ENCODE peak calls at places on chromosomes 7 and 10, in seven cellular contexts. One of them, this sample, is unnamed. For H3K9me3 and H3K4me1, the result is how much of the 10 kb centered on the place peaks cover.

GRCh38 chr7:120805636-120806388 is 52.1 kb downstream of the TSPAN12 start:
- DNase-seq in tibial artery: peak
- DNase-seq in psoas muscle: no peak
- DNase-seq in PC-9: peak
- DNase-seq in DND-41: peak
- DNase-seq in A549: peak
- DNase-seq in lower lobe of right lung: no peak
- DNase-seq in this sample: peak

GRCh38 chr10:63142136-63142535 is 9.0 kb downstream of the NRBF2 start:
- DNase-seq in tibial artery: no peak
- DNase-seq in psoas muscle: no peak
- DNase-seq in PC-9: no peak
- DNase-seq in DND-41: no peak
- DNase-seq in A549: no peak
- DNase-seq in lower lobe of right lung: no peak
- DNase-seq in this sample: no peak

GRCh38 chr7:128102490-128103291 is 71.5 kb upstream of the LRRC4 start:
- DNase-seq in tibial artery: no peak
- DNase-seq in psoas muscle: peak
- DNase-seq in PC-9: no peak
- DNase-seq in DND-41: no peak
- DNase-seq in A549: no peak
- DNase-seq in lower lobe of right lung: peak
- DNase-seq in this sample: no peak

GRCh38 chr10:52347327-52347667 is 33.2 kb downstream of the DKK1 start:
- DNase-seq in tibial artery: no peak
- DNase-seq in psoas muscle: peak
- DNase-seq in PC-9: no peak
- DNase-seq in DND-41: no peak
- DNase-seq in A549: no peak
- DNase-seq in lower lobe of right lung: no peak
- DNase-seq in this sample: no peak

GRCh38 chr7:107147464-107148214 is 21.2 kb upstream of the HBP1 start:
- DNase-seq in tibial artery: no peak
- DNase-seq in psoas muscle: no peak
- DNase-seq in PC-9: peak
- DNase-seq in DND-41: peak
- DNase-seq in A549: peak
- DNase-seq in lower lobe of right lung: no peak
- DNase-seq in this sample: no peak

GRCh38 chr7:127979728-127980126 is 51.5 kb downstream of the LRRC4 start:
- DNase-seq in tibial artery: no peak
- DNase-seq in psoas muscle: no peak
- DNase-seq in PC-9: no peak
- DNase-seq in DND-41: no peak
- DNase-seq in A549: no peak
- DNase-seq in lower lobe of right lung: no peak
- DNase-seq in this sample: no peak

GRCh38 chr10:79378383-79378646 is 31.0 kb downstream of the PPIF start:
- DNase-seq in tibial artery: no peak
- DNase-seq in psoas muscle: no peak
- DNase-seq in PC-9: no peak
- DNase-seq in DND-41: no peak
- DNase-seq in A549: no peak
- DNase-seq in lower lobe of right lung: no peak
- DNase-seq in this sample: no peak

GRCh38 chr10:133028956-133029355 is 58.8 kb upstream of the ADGRA1 start:
- DNase-seq in tibial artery: no peak
- DNase-seq in psoas muscle: no peak
- DNase-seq in PC-9: no peak
- DNase-seq in DND-41: no peak
- DNase-seq in A549: no peak
- DNase-seq in lower lobe of right lung: no peak
- DNase-seq in this sample: no peak

GRCh38 chr10:111211756-111212155 is 134.9 kb downstream of the ADRA2A start:
- DNase-seq in tibial artery: no peak
- DNase-seq in psoas muscle: no peak
- DNase-seq in PC-9: no peak
- DNase-seq in DND-41: no peak
- DNase-seq in A549: no peak
- DNase-seq in lower lobe of right lung: no peak
- DNase-seq in this sample: no peak

GRCh38 chr10:23095966-23096813 is 811 bp downstream of the MSRB2 start:
- DNase-seq in tibial artery: peak
- DNase-seq in psoas muscle: peak
- DNase-seq in PC-9: peak
- DNase-seq in DND-41: peak
- DNase-seq in A549: peak
- DNase-seq in lower lobe of right lung: peak
- DNase-seq in this sample: peak

GRCh38 chr7:77655836-77656455 is 40.3 kb upstream of the RSBN1L start:
- DNase-seq in tibial artery: no peak
- DNase-seq in psoas muscle: no peak
- DNase-seq in PC-9: no peak
- DNase-seq in DND-41: no peak
- DNase-seq in A549: no peak
- DNase-seq in lower lobe of right lung: no peak
- DNase-seq in this sample: no peak

GRCh38 chr7:143367972-143368371 is 5.5 kb upstream of the FAM131B start:
- DNase-seq in tibial artery: no peak
- DNase-seq in psoas muscle: no peak
- DNase-seq in PC-9: peak
- DNase-seq in DND-41: no peak
- DNase-seq in A549: no peak
- DNase-seq in lower lobe of right lung: no peak
- DNase-seq in this sample: no peak

GRCh38 chr10:77837925-77838595 is 88.5 kb downstream of the DLG5 start:
- DNase-seq in tibial artery: no peak
- DNase-seq in psoas muscle: no peak
- DNase-seq in PC-9: no peak
- DNase-seq in DND-41: no peak
- DNase-seq in A549: no peak
- DNase-seq in lower lobe of right lung: no peak
- DNase-seq in this sample: no peak
- H3K9me3 ChIP-seq in tibial artery: under half
- H3K9me3 ChIP-seq in psoas muscle: under half
- H3K9me3 ChIP-seq in PC-9: under half
- H3K9me3 ChIP-seq in DND-41: under half
- H3K9me3 ChIP-seq in A549: under half
- H3K9me3 ChIP-seq in lower lobe of right lung: under half
- H3K9me3 ChIP-seq in this sample: under half

GRCh38 chr7:106064836-106065559 is 47.1 kb downstream of the SYPL1 start:
- DNase-seq in tibial artery: peak
- DNase-seq in psoas muscle: peak
- DNase-seq in PC-9: peak
- DNase-seq in DND-41: no peak
- DNase-seq in A549: peak
- DNase-seq in lower lobe of right lung: peak
- DNase-seq in this sample: no peak
- H3K4me1 ChIP-seq in tibial artery: under half
- H3K4me1 ChIP-seq in psoas muscle: under half
- H3K4me1 ChIP-seq in PC-9: half or more
- H3K4me1 ChIP-seq in DND-41: under half
- H3K4me1 ChIP-seq in A549: under half
- H3K4me1 ChIP-seq in lower lobe of right lung: under half
- H3K4me1 ChIP-seq in this sample: under half

GRCh38 chr10:4450981-4451501 is 375.0 kb upstream of the AKR1E2 start:
- DNase-seq in tibial artery: no peak
- DNase-seq in psoas muscle: no peak
- DNase-seq in PC-9: peak
- DNase-seq in DND-41: peak
- DNase-seq in A549: no peak
- DNase-seq in lower lobe of right lung: no peak
- DNase-seq in this sample: no peak
- H3K4me3 ChIP-seq in tibial artery: no peak
- H3K4me3 ChIP-seq in psoas muscle: no peak
- H3K4me3 ChIP-seq in PC-9: peak
- H3K4me3 ChIP-seq in DND-41: peak
- H3K4me3 ChIP-seq in A549: no peak
- H3K4me3 ChIP-seq in lower lobe of right lung: no peak
- H3K4me3 ChIP-seq in this sample: no peak

DNA sequence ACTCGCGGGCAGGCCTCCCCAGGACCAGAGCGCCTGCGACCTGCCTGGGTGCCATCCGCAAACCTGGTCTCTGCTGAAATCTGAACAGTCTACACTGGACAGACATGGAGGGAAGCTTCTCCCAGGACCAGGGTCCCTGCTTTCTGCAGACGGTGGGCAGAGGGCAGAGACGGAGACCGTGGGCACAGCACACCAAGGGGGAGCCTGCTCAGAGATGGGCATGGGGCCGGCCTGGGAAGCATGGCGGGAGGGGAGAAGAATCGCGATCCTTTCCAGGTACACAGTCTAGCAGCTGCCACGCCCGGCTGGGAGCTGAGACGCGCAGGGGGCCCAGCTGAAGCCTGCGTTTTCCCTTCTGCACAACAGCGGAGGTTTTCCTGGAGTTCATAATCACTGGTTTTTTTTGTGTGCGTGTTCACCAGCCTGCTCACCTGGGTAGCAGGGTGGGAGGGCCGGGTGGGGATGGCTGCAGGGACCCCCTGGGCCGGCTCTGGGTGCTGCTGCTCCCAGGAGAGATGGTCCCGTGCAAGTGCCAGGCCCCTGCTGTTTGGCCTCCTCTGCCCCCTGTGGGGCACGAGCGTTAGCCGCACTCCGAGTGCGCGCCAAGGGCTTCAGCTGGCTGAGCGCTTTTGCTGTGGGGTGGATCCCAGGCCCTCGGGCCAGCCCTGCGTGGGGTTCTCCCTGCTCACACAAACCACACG is 448.8 kb downstream of the DNAJB6 start:
- DNase-seq in tibial artery: no peak
- DNase-seq in psoas muscle: no peak
- DNase-seq in PC-9: no peak
- DNase-seq in DND-41: no peak
- DNase-seq in A549: no peak
- DNase-seq in lower lobe of right lung: no peak
- DNase-seq in this sample: no peak
- H3K9me3 ChIP-seq in tibial artery: under half
- H3K9me3 ChIP-seq in psoas muscle: under half
- H3K9me3 ChIP-seq in PC-9: under half
- H3K9me3 ChIP-seq in DND-41: under half
- H3K9me3 ChIP-seq in A549: under half
- H3K9me3 ChIP-seq in lower lobe of right lung: under half
- H3K9me3 ChIP-seq in this sample: under half

GRCh38 chr10:72332423-72333110 is 22.2 kb downstream of the DNAJB12 start:
- DNase-seq in tibial artery: no peak
- DNase-seq in psoas muscle: no peak
- DNase-seq in PC-9: no peak
- DNase-seq in DND-41: no peak
- DNase-seq in A549: no peak
- DNase-seq in lower lobe of right lung: no peak
- DNase-seq in this sample: no peak
- H3K4me1 ChIP-seq in tibial artery: half or more
- H3K4me1 ChIP-seq in psoas muscle: half or more
- H3K4me1 ChIP-seq in PC-9: half or more
- H3K4me1 ChIP-seq in DND-41: half or more
- H3K4me1 ChIP-seq in A549: half or more
- H3K4me1 ChIP-seq in lower lobe of right lung: half or more
- H3K4me1 ChIP-seq in this sample: half or more

GRCh38 chr7:154623399-154623798 is 379.5 kb downstream of the PAXIP1 start:
- DNase-seq in tibial artery: no peak
- DNase-seq in psoas muscle: no peak
- DNase-seq in PC-9: no peak
- DNase-seq in DND-41: no peak
- DNase-seq in A549: no peak
- DNase-seq in lower lobe of right lung: no peak
- DNase-seq in this sample: no peak
- H3K4me3 ChIP-seq in tibial artery: no peak
- H3K4me3 ChIP-seq in psoas muscle: no peak
- H3K4me3 ChIP-seq in PC-9: no peak
- H3K4me3 ChIP-seq in DND-41: no peak
- H3K4me3 ChIP-seq in A549: no peak
- H3K4me3 ChIP-seq in lower lobe of right lung: no peak
- H3K4me3 ChIP-seq in this sample: no peak